ENCODE peak calls at places on chromosomes 7 and 10, in four cellular contexts. Q is central memory CD4-positive, alpha-beta T cell; R is GF-D8; B is uterus. L is an unnamed sample.

GRCh38 chr7:2037301-2037804 is 195.4 kb downstream of the MAD1L1 start:
- DNase-seq in Q (peak; percentile 17), R (no peak), B (no peak), L (no peak)

GRCh38 chr10:127278001-127278400 is 81.6 kb upstream of the INSYN2A start:
- DNase-seq in Q (no peak), R (no peak), B (no peak), L (peak; percentile 96)

GRCh38 chr10:277963-278362 is 142.7 kb downstream of the ZMYND11 start:
- DNase-seq in Q (no peak), R (no peak), B (no peak), L (no peak)

GRCh38 chr7:5441840-5442513 is 18.3 kb upstream of the TNRC18 start:
- DNase-seq in Q (no peak), R (peak; percentile 31), B (no peak), L (no peak)

GRCh38 chr10:68471063-68471585 is 649 bp downstream of the DNA2 start:
- DNase-seq in Q (no peak), R (no peak), B (no peak), L (no peak)

GRCh38 chr7:67902143-67902542 is 905.5 kb downstream of the TYW1 start:
- DNase-seq in Q (no peak), R (no peak), B (no peak), L (no peak)

GRCh38 chr10:29757551-29758297 is 123.0 kb upstream of the SVIL start:
- DNase-seq in Q (no peak), R (no peak), B (no peak), L (peak; percentile 95)

GRCh38 chr7:45400680-45401079 is 173.5 kb upstream of the ADCY1 start:
- DNase-seq in Q (no peak), R (no peak), B (no peak), L (no peak)

GRCh38 chr10:18104223-18104872 is 35.9 kb upstream of the CACNB2 start:
- DNase-seq in Q (no peak), R (no peak), B (peak; percentile 41), L (peak; percentile 14)

GRCh38 chr7:155590215-155591023 is 44.1 kb upstream of the CNPY1 start:
- DNase-seq in Q (no peak), R (peak; percentile 100), B (no peak), L (no peak)

GRCh38 chr10:3652886-3653285 is 132.1 kb downstream of the KLF6 start:
- DNase-seq in Q (peak; percentile 10), R (no peak), B (peak; percentile 27), L (no peak)

GRCh38 chr10:114290038-114290437 is 51.0 kb downstream of the VWA2 start:
- DNase-seq in Q (no peak), R (no peak), B (no peak), L (no peak)

GRCh38 chr10:102072867-102073527 is 7.8 kb downstream of the HPS6 start:
- DNase-seq in Q (peak; percentile 67), R (peak; percentile 14), B (peak; percentile 75), L (peak; percentile 64)

GRCh38 chr7:117949232-117949631 is 76.0 kb upstream of the CTTNBP2 start:
- DNase-seq in Q (no peak), R (no peak), B (no peak), L (no peak)

GRCh38 chr7:88267421-88267820 is 39.3 kb downstream of the STEAP4 start:
- DNase-seq in Q (no peak), R (no peak), B (no peak), L (no peak)

GRCh38 chr7:79502151-79502550 is 48.7 kb upstream of the MAGI2 start:
- DNase-seq in Q (no peak), R (no peak), B (no peak), L (no peak)